ENCODE peak calls at places on chromosomes 16 and 17, in six cellular contexts. One of them, this sample, is unnamed.

GRCh38 chr17:30084773-30085172 is 31.8 kb upstream of the NSRP1 start:
- DNase-seq in HepG2: no peak
- DNase-seq in cardiac fibroblast: no peak
- DNase-seq in hepatocyte: no peak
- DNase-seq in omental fat pad: no peak
- DNase-seq in mesothelial cell of epicardium: no peak
- DNase-seq in this sample: no peak

GRCh38 chr17:79036609-79037008 is 12.6 kb downstream of the C1QTNF1 start:
- DNase-seq in HepG2: no peak
- DNase-seq in cardiac fibroblast: peak; percentile 95
- DNase-seq in hepatocyte: no peak
- DNase-seq in omental fat pad: no peak
- DNase-seq in mesothelial cell of epicardium: no peak
- DNase-seq in this sample: no peak

GRCh38 chr16:62010186-62010585 is 26.1 kb downstream of the CDH8 start:
- DNase-seq in HepG2: no peak
- DNase-seq in cardiac fibroblast: no peak
- DNase-seq in hepatocyte: no peak
- DNase-seq in omental fat pad: no peak
- DNase-seq in mesothelial cell of epicardium: no peak
- DNase-seq in this sample: no peak

GRCh38 chr17:31369266-31369665 is 22.2 kb upstream of the RAB11FIP4 start:
- DNase-seq in HepG2: no peak
- DNase-seq in cardiac fibroblast: peak; percentile 52
- DNase-seq in hepatocyte: no peak
- DNase-seq in omental fat pad: no peak
- DNase-seq in mesothelial cell of epicardium: no peak
- DNase-seq in this sample: no peak

GRCh38 chr17:59702304-59702703 is 4.9 kb downstream of the PTRH2 start:
- DNase-seq in HepG2: no peak
- DNase-seq in cardiac fibroblast: no peak
- DNase-seq in hepatocyte: no peak
- DNase-seq in omental fat pad: no peak
- DNase-seq in mesothelial cell of epicardium: no peak
- DNase-seq in this sample: no peak

GRCh38 chr17:32627233-32628008 is 140.6 kb downstream of the CDK5R1 start:
- DNase-seq in HepG2: no peak
- DNase-seq in cardiac fibroblast: peak; percentile 14
- DNase-seq in hepatocyte: peak; percentile 8
- DNase-seq in omental fat pad: no peak
- DNase-seq in mesothelial cell of epicardium: no peak
- DNase-seq in this sample: no peak

GRCh38 chr17:39769974-39770587 is 32.3 kb downstream of the GRB7 start:
- DNase-seq in HepG2: peak; percentile 55
- DNase-seq in cardiac fibroblast: no peak
- DNase-seq in hepatocyte: peak; percentile 47
- DNase-seq in omental fat pad: no peak
- DNase-seq in mesothelial cell of epicardium: no peak
- DNase-seq in this sample: no peak

GRCh38 chr17:39579318-39580081 is 28.2 kb downstream of the NEUROD2 start:
- DNase-seq in HepG2: no peak
- DNase-seq in cardiac fibroblast: peak; percentile 21
- DNase-seq in hepatocyte: no peak
- DNase-seq in omental fat pad: no peak
- DNase-seq in mesothelial cell of epicardium: no peak
- DNase-seq in this sample: no peak

GRCh38 chr16:88815901-88816589 is 4.3 kb upstream of the APRT start:
- DNase-seq in HepG2: peak; percentile 35
- DNase-seq in cardiac fibroblast: no peak
- DNase-seq in hepatocyte: peak; percentile 60
- DNase-seq in omental fat pad: no peak
- DNase-seq in mesothelial cell of epicardium: peak; percentile 63
- DNase-seq in this sample: no peak

GRCh38 chr17:43917348-43918025 is 10.2 kb upstream of the MPP2 start:
- DNase-seq in HepG2: no peak
- DNase-seq in cardiac fibroblast: peak; percentile 43
- DNase-seq in hepatocyte: peak; percentile 45
- DNase-seq in omental fat pad: no peak
- DNase-seq in mesothelial cell of epicardium: no peak
- DNase-seq in this sample: no peak

GRCh38 chr16:55832788-55833583 is at the start of gene CES1:
- DNase-seq in HepG2: peak; percentile 94
- DNase-seq in cardiac fibroblast: peak; percentile 35
- DNase-seq in hepatocyte: peak; percentile 58
- DNase-seq in omental fat pad: no peak
- DNase-seq in mesothelial cell of epicardium: peak; percentile 41
- DNase-seq in this sample: no peak

GRCh38 chr17:73343168-73343634 is 31.4 kb upstream of the CDC42EP4 start:
- DNase-seq in HepG2: no peak
- DNase-seq in cardiac fibroblast: peak; percentile 89
- DNase-seq in hepatocyte: peak; percentile 88
- DNase-seq in omental fat pad: no peak
- DNase-seq in mesothelial cell of epicardium: peak; percentile 73
- DNase-seq in this sample: peak; percentile 81

GRCh38 chr16:84520778-84521770 is 16.6 kb upstream of the MEAK7 start:
- DNase-seq in HepG2: no peak
- DNase-seq in cardiac fibroblast: no peak
- DNase-seq in hepatocyte: no peak
- DNase-seq in omental fat pad: no peak
- DNase-seq in mesothelial cell of epicardium: no peak
- DNase-seq in this sample: no peak

GRCh38 chr16:80038566-80038965 is 438.0 kb upstream of the MAF start:
- DNase-seq in HepG2: no peak
- DNase-seq in cardiac fibroblast: no peak
- DNase-seq in hepatocyte: no peak
- DNase-seq in omental fat pad: no peak
- DNase-seq in mesothelial cell of epicardium: no peak
- DNase-seq in this sample: no peak

GRCh38 chr17:75447951-75448856 is 8.2 kb upstream of the TMEM94 start:
- DNase-seq in HepG2: peak; percentile 50
- DNase-seq in cardiac fibroblast: peak; percentile 32
- DNase-seq in hepatocyte: no peak
- DNase-seq in omental fat pad: no peak
- DNase-seq in mesothelial cell of epicardium: no peak
- DNase-seq in this sample: no peak

GRCh38 chr17:67047382-67047781 is 3.0 kb downstream of the CACNG1 start:
- DNase-seq in HepG2: peak; percentile 56
- DNase-seq in cardiac fibroblast: no peak
- DNase-seq in hepatocyte: no peak
- DNase-seq in omental fat pad: no peak
- DNase-seq in mesothelial cell of epicardium: no peak
- DNase-seq in this sample: no peak

GRCh38 chr16:10876799-10877341 is at the start of gene CIITA:
- DNase-seq in HepG2: no peak
- DNase-seq in cardiac fibroblast: peak; percentile 64
- DNase-seq in hepatocyte: no peak
- DNase-seq in omental fat pad: peak; percentile 76
- DNase-seq in mesothelial cell of epicardium: no peak
- DNase-seq in this sample: peak; percentile 72

GRCh38 chr17:1462164-1463112 is 6.4 kb upstream of the CRK start:
- DNase-seq in HepG2: no peak
- DNase-seq in cardiac fibroblast: peak; percentile 20
- DNase-seq in hepatocyte: no peak
- DNase-seq in omental fat pad: no peak
- DNase-seq in mesothelial cell of epicardium: no peak
- DNase-seq in this sample: no peak

GRCh38 chr16:1263591-1264216 is 7.8 kb downstream of the TPSD1 start:
- DNase-seq in HepG2: no peak
- DNase-seq in cardiac fibroblast: no peak
- DNase-seq in hepatocyte: no peak
- DNase-seq in omental fat pad: no peak
- DNase-seq in mesothelial cell of epicardium: no peak
- DNase-seq in this sample: no peak

GRCh38 chr16:89573826-89574680 is 1.5 kb upstream of the CPNE7 start:
- DNase-seq in HepG2: no peak
- DNase-seq in cardiac fibroblast: no peak
- DNase-seq in hepatocyte: no peak
- DNase-seq in omental fat pad: no peak
- DNase-seq in mesothelial cell of epicardium: no peak
- DNase-seq in this sample: no peak

GRCh38 chr17:11290814-11291213 is 49.8 kb downstream of the SHISA6 start:
- DNase-seq in HepG2: no peak
- DNase-seq in cardiac fibroblast: no peak
- DNase-seq in hepatocyte: no peak
- DNase-seq in omental fat pad: no peak
- DNase-seq in mesothelial cell of epicardium: no peak
- DNase-seq in this sample: no peak

GRCh38 chr16:4945560-4946502 is 8.9 kb upstream of the PPL start:
- DNase-seq in HepG2: no peak
- DNase-seq in cardiac fibroblast: peak; percentile 23
- DNase-seq in hepatocyte: peak; percentile 56
- DNase-seq in omental fat pad: no peak
- DNase-seq in mesothelial cell of epicardium: no peak
- DNase-seq in this sample: no peak

GRCh38 chr17:44758414-44759095 is at the start of gene ADAM11:
- DNase-seq in HepG2: no peak
- DNase-seq in cardiac fibroblast: no peak
- DNase-seq in hepatocyte: no peak
- DNase-seq in omental fat pad: no peak
- DNase-seq in mesothelial cell of epicardium: no peak
- DNase-seq in this sample: no peak

GRCh38 chr17:79859676-79860615 is 20.7 kb upstream of the CBX4 start:
- DNase-seq in HepG2: no peak
- DNase-seq in cardiac fibroblast: no peak
- DNase-seq in hepatocyte: no peak
- DNase-seq in omental fat pad: no peak
- DNase-seq in mesothelial cell of epicardium: no peak
- DNase-seq in this sample: no peak

GRCh38 chr16:89210904-89211515 is 6.5 kb upstream of the ZNF778 start:
- DNase-seq in HepG2: no peak
- DNase-seq in cardiac fibroblast: no peak
- DNase-seq in hepatocyte: no peak
- DNase-seq in omental fat pad: no peak
- DNase-seq in mesothelial cell of epicardium: no peak
- DNase-seq in this sample: no peak

GRCh38 chr17:62692721-62693431 is 65.4 kb downstream of the MRC2 start:
- DNase-seq in HepG2: peak; percentile 24
- DNase-seq in cardiac fibroblast: peak; percentile 54
- DNase-seq in hepatocyte: no peak
- DNase-seq in omental fat pad: no peak
- DNase-seq in mesothelial cell of epicardium: no peak
- DNase-seq in this sample: no peak
- TF ChIP-seq CTCF in HepG2: peak; percentile 53
- TF ChIP-seq CTCF in cardiac fibroblast: peak; percentile 73
- TF ChIP-seq CTCF in hepatocyte: no peak
- TF ChIP-seq CTCF in omental fat pad: no peak
- TF ChIP-seq CTCF in mesothelial cell of epicardium: no peak
- TF ChIP-seq CTCF in this sample: no peak

DNA sequence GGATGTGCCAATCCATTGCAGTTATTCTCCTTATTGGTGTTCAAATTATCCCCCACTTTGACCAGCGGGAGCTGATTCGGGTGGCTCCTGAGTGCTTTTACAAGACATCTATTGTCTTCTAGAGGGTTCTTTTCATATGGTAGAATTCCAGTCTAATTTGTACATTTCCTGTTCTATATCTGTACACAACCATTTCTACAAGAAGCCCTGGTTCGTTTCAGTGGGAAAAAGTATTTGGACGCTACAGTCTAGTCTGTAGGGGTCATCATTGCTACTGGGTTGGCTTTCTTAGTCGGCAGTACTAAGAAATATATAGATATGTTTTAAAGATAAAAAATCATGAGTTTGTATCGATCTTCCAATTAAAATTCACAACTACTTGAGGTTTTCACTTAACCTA is 262.6 kb downstream of the MAP2K6 start:
- DNase-seq in HepG2: no peak
- DNase-seq in cardiac fibroblast: no peak
- DNase-seq in hepatocyte: no peak
- DNase-seq in omental fat pad: no peak
- DNase-seq in mesothelial cell of epicardium: no peak
- DNase-seq in this sample: no peak
- TF ChIP-seq CTCF in HepG2: no peak
- TF ChIP-seq CTCF in cardiac fibroblast: no peak
- TF ChIP-seq CTCF in hepatocyte: peak; percentile 27
- TF ChIP-seq CTCF in omental fat pad: no peak
- TF ChIP-seq CTCF in mesothelial cell of epicardium: no peak
- TF ChIP-seq CTCF in this sample: no peak

GRCh38 chr17:80899402-80900268 is 92.0 kb upstream of the CHMP6 start:
- DNase-seq in HepG2: peak; percentile 29
- DNase-seq in cardiac fibroblast: peak; percentile 12
- DNase-seq in hepatocyte: peak; percentile 62
- DNase-seq in omental fat pad: no peak
- DNase-seq in mesothelial cell of epicardium: no peak
- DNase-seq in this sample: no peak
- TF ChIP-seq CTCF in HepG2: peak; percentile 53
- TF ChIP-seq CTCF in cardiac fibroblast: peak; percentile 56
- TF ChIP-seq CTCF in hepatocyte: peak; percentile 50
- TF ChIP-seq CTCF in omental fat pad: no peak
- TF ChIP-seq CTCF in mesothelial cell of epicardium: peak; percentile 46
- TF ChIP-seq CTCF in this sample: peak; percentile 18

DNA sequence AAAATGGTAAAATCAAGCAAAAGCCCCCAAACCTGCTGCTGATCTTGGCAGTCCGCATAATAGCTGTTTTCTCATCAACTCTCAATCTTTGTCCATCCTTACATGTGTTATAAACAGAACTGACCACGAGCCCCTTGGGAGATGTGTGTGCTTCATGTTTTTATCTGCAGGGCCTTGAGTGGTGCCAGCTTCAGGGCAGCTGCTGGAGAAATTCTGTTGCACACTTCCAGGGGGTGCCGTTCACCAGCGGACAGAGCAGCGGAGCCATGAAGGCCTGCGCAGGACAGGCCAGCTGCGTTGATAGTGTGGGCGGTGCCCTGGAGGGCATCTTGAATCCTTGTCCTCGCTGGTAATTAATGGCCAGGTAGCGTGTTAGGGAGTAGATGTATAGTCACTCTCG is 20.1 kb downstream of the MPRIP start:
- DNase-seq in HepG2: no peak
- DNase-seq in cardiac fibroblast: peak; percentile 43
- DNase-seq in hepatocyte: no peak
- DNase-seq in omental fat pad: no peak
- DNase-seq in mesothelial cell of epicardium: no peak
- DNase-seq in this sample: no peak
- TF ChIP-seq CTCF in HepG2: peak; percentile 8
- TF ChIP-seq CTCF in cardiac fibroblast: no peak
- TF ChIP-seq CTCF in hepatocyte: no peak
- TF ChIP-seq CTCF in omental fat pad: no peak
- TF ChIP-seq CTCF in mesothelial cell of epicardium: no peak
- TF ChIP-seq CTCF in this sample: no peak

DNA sequence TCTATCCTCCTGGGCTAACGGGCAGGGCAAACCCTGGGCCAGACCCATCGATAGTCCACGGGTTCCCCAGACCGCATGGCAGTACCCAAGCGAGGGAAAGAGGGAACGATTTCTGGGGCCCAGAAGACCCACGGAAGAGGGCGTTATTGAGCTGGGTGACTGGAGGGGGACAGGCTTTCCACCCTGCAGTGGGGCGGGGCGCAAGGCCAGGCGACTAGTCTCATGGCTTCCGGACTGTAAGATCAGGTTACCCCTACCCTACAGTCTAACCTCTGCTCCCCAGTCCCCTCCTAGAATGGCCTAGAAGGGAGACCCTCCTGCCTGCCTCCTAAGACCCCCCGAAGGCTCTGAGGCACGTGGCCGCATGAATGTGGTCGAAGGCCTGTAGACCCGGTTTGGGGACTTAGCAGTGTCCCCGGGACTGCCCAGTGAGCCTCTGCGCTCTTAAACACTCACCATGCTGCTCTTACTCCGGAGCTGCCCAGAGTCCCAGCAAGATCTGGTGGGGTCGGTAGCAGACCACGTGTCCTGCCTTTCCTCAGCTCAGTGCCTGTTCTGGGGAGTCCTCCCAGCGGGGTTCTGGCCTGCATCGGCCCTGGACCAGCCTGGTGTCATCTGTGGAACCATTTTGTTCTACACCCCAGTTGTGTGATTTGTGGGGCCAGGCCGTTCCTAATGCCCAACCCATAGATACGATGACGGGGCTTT is 13.1 kb upstream of the AURKB start:
- DNase-seq in HepG2: peak; percentile 79
- DNase-seq in cardiac fibroblast: peak; percentile 59
- DNase-seq in hepatocyte: peak; percentile 78
- DNase-seq in omental fat pad: no peak
- DNase-seq in mesothelial cell of epicardium: peak; percentile 56
- DNase-seq in this sample: no peak
- TF ChIP-seq CTCF in HepG2: peak; percentile 87
- TF ChIP-seq CTCF in cardiac fibroblast: peak; percentile 5
- TF ChIP-seq CTCF in hepatocyte: peak; percentile 26
- TF ChIP-seq CTCF in omental fat pad: no peak
- TF ChIP-seq CTCF in mesothelial cell of epicardium: no peak
- TF ChIP-seq CTCF in this sample: no peak

This sample was measured in ascending aorta.